ENCODE peak calls at places on chromosome 7, in nine cellular contexts. One of them, this sample, is unnamed.

GRCh38 chr7:95001815-95002561 is 94.6 kb downstream of the PPP1R9A start:
- DNase-seq in NCI-H2029: no peak
- DNase-seq in T-cell: no peak
- DNase-seq in GM04504: no peak
- DNase-seq in GM06990: no peak
- DNase-seq in iris pigment epithelial cell: no peak
- DNase-seq in Calu3: no peak
- DNase-seq in prostate gland: no peak
- DNase-seq in CD14-positive monocyte: no peak
- DNase-seq in this sample: no peak

GRCh38 chr7:90749262-90749661 is 153.1 kb downstream of the CDK14 start:
- DNase-seq in NCI-H2029: no peak
- DNase-seq in T-cell: no peak
- DNase-seq in GM04504: no peak
- DNase-seq in GM06990: no peak
- DNase-seq in iris pigment epithelial cell: no peak
- DNase-seq in Calu3: no peak
- DNase-seq in prostate gland: no peak
- DNase-seq in CD14-positive monocyte: no peak
- DNase-seq in this sample: no peak

GRCh38 chr7:157577796-157578339 is 241.1 kb downstream of the DNAJB6 start:
- DNase-seq in NCI-H2029: no peak
- DNase-seq in T-cell: no peak
- DNase-seq in GM04504: no peak
- DNase-seq in GM06990: no peak
- DNase-seq in iris pigment epithelial cell: no peak
- DNase-seq in Calu3: no peak
- DNase-seq in prostate gland: no peak
- DNase-seq in CD14-positive monocyte: no peak
- DNase-seq in this sample: no peak

GRCh38 chr7:931871-932650 is 22.4 kb downstream of the ADAP1 start:
- DNase-seq in NCI-H2029: no peak
- DNase-seq in T-cell: no peak
- DNase-seq in GM04504: no peak
- DNase-seq in GM06990: no peak
- DNase-seq in iris pigment epithelial cell: no peak
- DNase-seq in Calu3: no peak
- DNase-seq in prostate gland: no peak
- DNase-seq in CD14-positive monocyte: peak; percentile 21
- DNase-seq in this sample: no peak

GRCh38 chr7:2510909-2511768 is 8.4 kb upstream of the LFNG start:
- DNase-seq in NCI-H2029: peak; percentile 53
- DNase-seq in T-cell: peak; percentile 68
- DNase-seq in GM04504: no peak
- DNase-seq in GM06990: peak; percentile 65
- DNase-seq in iris pigment epithelial cell: no peak
- DNase-seq in Calu3: peak; percentile 64
- DNase-seq in prostate gland: peak; percentile 79
- DNase-seq in CD14-positive monocyte: peak; percentile 91
- DNase-seq in this sample: no peak

GRCh38 chr7:43693687-43694398 is 35.5 kb downstream of the COA1 start:
- DNase-seq in NCI-H2029: no peak
- DNase-seq in T-cell: no peak
- DNase-seq in GM04504: peak; percentile 47
- DNase-seq in GM06990: no peak
- DNase-seq in iris pigment epithelial cell: peak; percentile 73
- DNase-seq in Calu3: no peak
- DNase-seq in prostate gland: no peak
- DNase-seq in CD14-positive monocyte: no peak
- DNase-seq in this sample: no peak

GRCh38 chr7:28768577-28769147 is 189.5 kb downstream of the TRIL start:
- DNase-seq in NCI-H2029: no peak
- DNase-seq in T-cell: no peak
- DNase-seq in GM04504: no peak
- DNase-seq in GM06990: no peak
- DNase-seq in iris pigment epithelial cell: peak; percentile 77
- DNase-seq in Calu3: no peak
- DNase-seq in prostate gland: no peak
- DNase-seq in CD14-positive monocyte: no peak
- DNase-seq in this sample: no peak

GRCh38 chr7:128911441-128912031 is 1.0 kb upstream of the KCP start:
- DNase-seq in NCI-H2029: no peak
- DNase-seq in T-cell: no peak
- DNase-seq in GM04504: no peak
- DNase-seq in GM06990: no peak
- DNase-seq in iris pigment epithelial cell: no peak
- DNase-seq in Calu3: no peak
- DNase-seq in prostate gland: no peak
- DNase-seq in CD14-positive monocyte: peak; percentile 44
- DNase-seq in this sample: no peak

GRCh38 chr7:21568762-21569161 is 25.9 kb downstream of the DNAH11 start:
- DNase-seq in NCI-H2029: no peak
- DNase-seq in T-cell: no peak
- DNase-seq in GM04504: no peak
- DNase-seq in GM06990: no peak
- DNase-seq in iris pigment epithelial cell: peak; percentile 10
- DNase-seq in Calu3: peak; percentile 24
- DNase-seq in prostate gland: no peak
- DNase-seq in CD14-positive monocyte: no peak
- DNase-seq in this sample: no peak

GRCh38 chr7:118478236-118478635 is 253.7 kb downstream of the ANKRD7 start:
- DNase-seq in NCI-H2029: no peak
- DNase-seq in T-cell: no peak
- DNase-seq in GM04504: no peak
- DNase-seq in GM06990: no peak
- DNase-seq in iris pigment epithelial cell: no peak
- DNase-seq in Calu3: no peak
- DNase-seq in prostate gland: no peak
- DNase-seq in CD14-positive monocyte: no peak
- DNase-seq in this sample: no peak

GRCh38 chr7:66379761-66380160 is 174.6 kb downstream of the TPST1 start:
- DNase-seq in NCI-H2029: no peak
- DNase-seq in T-cell: no peak
- DNase-seq in GM04504: no peak
- DNase-seq in GM06990: no peak
- DNase-seq in iris pigment epithelial cell: peak; percentile 76
- DNase-seq in Calu3: no peak
- DNase-seq in prostate gland: no peak
- DNase-seq in CD14-positive monocyte: no peak
- DNase-seq in this sample: no peak

GRCh38 chr7:2965745-2966270 is 77.9 kb downstream of the CARD11 start:
- DNase-seq in NCI-H2029: no peak
- DNase-seq in T-cell: no peak
- DNase-seq in GM04504: no peak
- DNase-seq in GM06990: no peak
- DNase-seq in iris pigment epithelial cell: no peak
- DNase-seq in Calu3: no peak
- DNase-seq in prostate gland: no peak
- DNase-seq in CD14-positive monocyte: no peak
- DNase-seq in this sample: no peak

GRCh38 chr7:32275216-32275979 is 205.2 kb upstream of the PDE1C start:
- DNase-seq in NCI-H2029: no peak
- DNase-seq in T-cell: no peak
- DNase-seq in GM04504: no peak
- DNase-seq in GM06990: no peak
- DNase-seq in iris pigment epithelial cell: no peak
- DNase-seq in Calu3: no peak
- DNase-seq in prostate gland: no peak
- DNase-seq in CD14-positive monocyte: no peak
- DNase-seq in this sample: no peak

GRCh38 chr7:81684513-81685262 is 85.2 kb downstream of the HGF start:
- DNase-seq in NCI-H2029: peak; percentile 68
- DNase-seq in T-cell: no peak
- DNase-seq in GM04504: peak; percentile 100
- DNase-seq in GM06990: peak; percentile 26
- DNase-seq in iris pigment epithelial cell: peak; percentile 100
- DNase-seq in Calu3: peak; percentile 77
- DNase-seq in prostate gland: peak; percentile 32
- DNase-seq in CD14-positive monocyte: peak; percentile 88
- DNase-seq in this sample: peak; percentile 57

GRCh38 chr7:94623820-94624219 is 32.1 kb downstream of the SGCE start:
- DNase-seq in NCI-H2029: no peak
- DNase-seq in T-cell: no peak
- DNase-seq in GM04504: no peak
- DNase-seq in GM06990: no peak
- DNase-seq in iris pigment epithelial cell: no peak
- DNase-seq in Calu3: no peak
- DNase-seq in prostate gland: no peak
- DNase-seq in CD14-positive monocyte: no peak
- DNase-seq in this sample: no peak

GRCh38 chr7:99004781-99005500 is 126.6 kb downstream of the TRRAP start:
- DNase-seq in NCI-H2029: no peak
- DNase-seq in T-cell: no peak
- DNase-seq in GM04504: no peak
- DNase-seq in GM06990: no peak
- DNase-seq in iris pigment epithelial cell: no peak
- DNase-seq in Calu3: no peak
- DNase-seq in prostate gland: no peak
- DNase-seq in CD14-positive monocyte: no peak
- DNase-seq in this sample: no peak

GRCh38 chr7:33070277-33070676 is 7.7 kb upstream of the NT5C3A start:
- DNase-seq in NCI-H2029: no peak
- DNase-seq in T-cell: no peak
- DNase-seq in GM04504: no peak
- DNase-seq in GM06990: no peak
- DNase-seq in iris pigment epithelial cell: no peak
- DNase-seq in Calu3: no peak
- DNase-seq in prostate gland: no peak
- DNase-seq in CD14-positive monocyte: no peak
- DNase-seq in this sample: no peak

GRCh38 chr7:141281311-141281710 is 207.4 kb downstream of the TMEM178B start:
- DNase-seq in NCI-H2029: no peak
- DNase-seq in T-cell: no peak
- DNase-seq in GM04504: no peak
- DNase-seq in GM06990: no peak
- DNase-seq in iris pigment epithelial cell: no peak
- DNase-seq in Calu3: no peak
- DNase-seq in prostate gland: no peak
- DNase-seq in CD14-positive monocyte: no peak
- DNase-seq in this sample: no peak

GRCh38 chr7:106774768-106775551 is 90.1 kb upstream of the PIK3CG start:
- DNase-seq in NCI-H2029: no peak
- DNase-seq in T-cell: no peak
- DNase-seq in GM04504: no peak
- DNase-seq in GM06990: no peak
- DNase-seq in iris pigment epithelial cell: peak; percentile 89
- DNase-seq in Calu3: peak; percentile 85
- DNase-seq in prostate gland: no peak
- DNase-seq in CD14-positive monocyte: no peak
- DNase-seq in this sample: no peak

GRCh38 chr7:135490783-135491182 is 19.1 kb downstream of the CNOT4 start:
- DNase-seq in NCI-H2029: no peak
- DNase-seq in T-cell: no peak
- DNase-seq in GM04504: no peak
- DNase-seq in GM06990: no peak
- DNase-seq in iris pigment epithelial cell: peak; percentile 44
- DNase-seq in Calu3: peak; percentile 24
- DNase-seq in prostate gland: no peak
- DNase-seq in CD14-positive monocyte: no peak
- DNase-seq in this sample: no peak

GRCh38 chr7:158541330-158542010 is 46.2 kb downstream of the PTPRN2 start:
- DNase-seq in NCI-H2029: no peak
- DNase-seq in T-cell: no peak
- DNase-seq in GM04504: no peak
- DNase-seq in GM06990: no peak
- DNase-seq in iris pigment epithelial cell: no peak
- DNase-seq in Calu3: no peak
- DNase-seq in prostate gland: no peak
- DNase-seq in CD14-positive monocyte: peak; percentile 71
- DNase-seq in this sample: no peak

GRCh38 chr7:157466473-157467261 is 129.9 kb downstream of the DNAJB6 start:
- DNase-seq in NCI-H2029: no peak
- DNase-seq in T-cell: no peak
- DNase-seq in GM04504: no peak
- DNase-seq in GM06990: no peak
- DNase-seq in iris pigment epithelial cell: no peak
- DNase-seq in Calu3: no peak
- DNase-seq in prostate gland: no peak
- DNase-seq in CD14-positive monocyte: no peak
- DNase-seq in this sample: no peak

GRCh38 chr7:87482115-87482514 is 6.6 kb upstream of the ABCB4 start:
- DNase-seq in NCI-H2029: no peak
- DNase-seq in T-cell: no peak
- DNase-seq in GM04504: no peak
- DNase-seq in GM06990: no peak
- DNase-seq in iris pigment epithelial cell: no peak
- DNase-seq in Calu3: no peak
- DNase-seq in prostate gland: no peak
- DNase-seq in CD14-positive monocyte: no peak
- DNase-seq in this sample: no peak

GRCh38 chr7:155189600-155189989 is 108.1 kb upstream of the INSIG1 start:
- DNase-seq in NCI-H2029: no peak
- DNase-seq in T-cell: no peak
- DNase-seq in GM04504: no peak
- DNase-seq in GM06990: no peak
- DNase-seq in iris pigment epithelial cell: no peak
- DNase-seq in Calu3: no peak
- DNase-seq in prostate gland: no peak
- DNase-seq in CD14-positive monocyte: no peak
- DNase-seq in this sample: no peak

GRCh38 chr7:151592868-151593486 is 73.3 kb upstream of the RHEB start:
- DNase-seq in NCI-H2029: no peak
- DNase-seq in T-cell: no peak
- DNase-seq in GM04504: peak; percentile 90
- DNase-seq in GM06990: no peak
- DNase-seq in iris pigment epithelial cell: peak; percentile 96
- DNase-seq in Calu3: no peak
- DNase-seq in prostate gland: no peak
- DNase-seq in CD14-positive monocyte: no peak
- DNase-seq in this sample: no peak

GRCh38 chr7:24970676-24971075 is 9.3 kb downstream of the OSBPL3 start:
- DNase-seq in NCI-H2029: no peak
- DNase-seq in T-cell: no peak
- DNase-seq in GM04504: no peak
- DNase-seq in GM06990: no peak
- DNase-seq in iris pigment epithelial cell: peak; percentile 59
- DNase-seq in Calu3: no peak
- DNase-seq in prostate gland: no peak
- DNase-seq in CD14-positive monocyte: no peak
- DNase-seq in this sample: no peak

GRCh38 chr7:44697136-44698045 is 51.3 kb upstream of the ZMIZ2 start:
- DNase-seq in NCI-H2029: no peak
- DNase-seq in T-cell: no peak
- DNase-seq in GM04504: no peak
- DNase-seq in GM06990: no peak
- DNase-seq in iris pigment epithelial cell: no peak
- DNase-seq in Calu3: no peak
- DNase-seq in prostate gland: no peak
- DNase-seq in CD14-positive monocyte: no peak
- DNase-seq in this sample: no peak

GRCh38 chr7:21370283-21370982 is 57.5 kb upstream of the SP4 start:
- DNase-seq in NCI-H2029: peak; percentile 81
- DNase-seq in T-cell: no peak
- DNase-seq in GM04504: no peak
- DNase-seq in GM06990: no peak
- DNase-seq in iris pigment epithelial cell: no peak
- DNase-seq in Calu3: no peak
- DNase-seq in prostate gland: no peak
- DNase-seq in CD14-positive monocyte: no peak
- DNase-seq in this sample: peak; percentile 74

GRCh38 chr7:38463277-38464224 is 167.6 kb downstream of the AMPH start:
- DNase-seq in NCI-H2029: no peak
- DNase-seq in T-cell: peak; percentile 48
- DNase-seq in GM04504: peak; percentile 30
- DNase-seq in GM06990: peak; percentile 12
- DNase-seq in iris pigment epithelial cell: peak; percentile 81
- DNase-seq in Calu3: peak; percentile 35
- DNase-seq in prostate gland: peak; percentile 14
- DNase-seq in CD14-positive monocyte: peak; percentile 50
- DNase-seq in this sample: no peak

GRCh38 chr7:51316666-51317581 is at the start of gene COBL:
- DNase-seq in NCI-H2029: peak; percentile 44
- DNase-seq in T-cell: no peak
- DNase-seq in GM04504: no peak
- DNase-seq in GM06990: no peak
- DNase-seq in iris pigment epithelial cell: no peak
- DNase-seq in Calu3: peak; percentile 64
- DNase-seq in prostate gland: peak; percentile 46
- DNase-seq in CD14-positive monocyte: no peak
- DNase-seq in this sample: peak; percentile 69

GRCh38 chr7:130008941-130009847 is 42.0 kb downstream of the ZC3HC1 start:
- DNase-seq in NCI-H2029: peak; percentile 97
- DNase-seq in T-cell: no peak
- DNase-seq in GM04504: peak; percentile 10
- DNase-seq in GM06990: peak; percentile 32
- DNase-seq in iris pigment epithelial cell: peak; percentile 40
- DNase-seq in Calu3: peak; percentile 95
- DNase-seq in prostate gland: peak; percentile 53
- DNase-seq in CD14-positive monocyte: no peak
- DNase-seq in this sample: peak; percentile 80

This sample was measured in NCI-H774.